ENCODE peak calls at places on chromosomes 12 and 14, in seven cellular contexts. E is IMR-90, N is body of pancreas, J is mammary epithelial cell, W is kidney epithelial cell, O is A673, P is stomach. C is an unnamed sample.

GRCh38 chr12:1853716-1854115 is 33.4 kb downstream of the LRTM2 start:
- DNase-seq in E (no peak), N (no peak), J (no peak), W (no peak), O (no peak), P (no peak), C (no peak)

GRCh38 chr12:51392556-51393237 is 1.5 kb upstream of the GALNT6 start:
- DNase-seq in E (no peak), N (peak; percentile 27), J (no peak), W (no peak), O (no peak), P (no peak), C (no peak)

GRCh38 chr14:30610719-30611388 is 11.3 kb upstream of the SCFD1 start:
- DNase-seq in E (peak; percentile 81), N (peak; percentile 77), J (peak; percentile 40), W (no peak), O (peak; percentile 72), P (peak; percentile 60), C (peak; percentile 78)

GRCh38 chr14:99753225-99754140 is 39.7 kb upstream of the EML1 start:
- DNase-seq in E (no peak), N (no peak), J (no peak), W (no peak), O (no peak), P (no peak), C (no peak)

GRCh38 chr14:104787736-104788532 is 7.6 kb downstream of the AKT1 start:
- DNase-seq in E (no peak), N (peak; percentile 55), J (no peak), W (no peak), O (no peak), P (no peak), C (no peak)

GRCh38 chr12:948238-948637 is 1.3 kb downstream of the RAD52 start:
- DNase-seq in E (no peak), N (no peak), J (no peak), W (no peak), O (no peak), P (peak; percentile 18), C (no peak)

GRCh38 chr12:117189725-117190209 is 503 bp downstream of the FBXO21 start:
- DNase-seq in E (peak; percentile 45), N (peak; percentile 28), J (peak; percentile 42), W (no peak), O (peak; percentile 56), P (peak; percentile 31), C (no peak)

GRCh38 chr14:102464846-102465341 is 44.7 kb downstream of the ANKRD9 start:
- DNase-seq in E (no peak), N (peak; percentile 50), J (no peak), W (no peak), O (no peak), P (peak; percentile 34), C (no peak)

GRCh38 chr12:66964629-66965028 is 285.8 kb upstream of the GRIP1 start:
- DNase-seq in E (no peak), N (no peak), J (peak; percentile 79), W (peak; percentile 23), O (no peak), P (no peak), C (no peak)

DNA sequence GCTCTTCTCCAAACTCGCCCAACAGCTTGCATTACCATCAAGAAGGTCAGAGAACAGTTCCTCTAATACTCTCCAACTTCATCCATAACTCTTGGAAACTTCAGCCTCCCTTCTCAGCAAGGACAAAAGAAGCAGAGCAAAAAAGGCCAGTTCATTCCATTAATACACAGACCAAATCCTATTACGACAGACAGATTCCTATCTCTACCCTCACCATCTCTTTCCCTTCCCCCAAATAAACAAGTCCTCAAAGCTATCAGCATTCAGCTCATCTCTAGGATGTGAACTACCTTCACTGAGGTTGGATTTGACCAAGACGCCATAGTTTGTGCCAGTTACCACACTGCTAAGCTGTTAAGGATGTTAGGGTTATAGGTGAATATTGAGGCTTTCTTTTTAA is 25.2 kb downstream of the SINHCAF start:
- DNase-seq in E (no peak), N (no peak), J (no peak), W (no peak), O (no peak), P (no peak), C (no peak)
- H3K36me3 ChIP-seq in E (peaks cover 17% of the 10 kb centered on the region), N (peaks cover 6% of the 10 kb centered on the region), J (peaks cover 10% of the 10 kb centered on the region), W (peaks cover 2% of the 10 kb centered on the region), O (peaks cover 34% of the 10 kb centered on the region), P (peaks cover 66% of the 10 kb centered on the region), C (peaks cover 10% of the 10 kb centered on the region)

DNA sequence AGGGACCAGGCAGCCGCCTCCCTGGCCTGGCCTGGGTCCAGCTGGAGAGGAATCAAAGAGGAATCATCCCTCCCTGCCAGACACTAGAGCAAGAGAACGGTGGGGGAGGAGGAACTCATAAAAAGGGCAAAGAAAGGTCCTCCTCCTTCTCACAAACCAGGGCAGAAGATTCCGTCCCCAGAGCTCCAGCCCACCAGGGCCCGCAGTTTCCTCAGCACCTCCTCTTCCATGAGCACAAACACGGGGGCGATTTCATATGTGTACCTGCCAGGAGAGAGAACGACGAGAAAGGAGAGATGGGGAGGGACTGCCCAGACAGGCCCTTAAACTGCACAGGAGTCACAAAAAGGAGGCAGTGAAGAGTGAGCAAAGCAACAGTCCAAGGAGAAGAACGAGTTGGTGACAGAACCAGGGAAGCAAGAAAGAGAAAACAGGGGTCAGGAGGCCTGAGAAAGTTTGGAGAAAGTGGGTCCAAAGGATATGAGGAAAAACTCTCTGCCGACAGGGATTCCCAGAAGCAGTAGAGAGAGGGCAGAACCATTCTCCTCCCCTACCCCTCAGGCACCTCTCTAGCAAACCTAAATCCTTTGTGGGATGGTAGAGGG is 8.7 kb upstream of the ZNF740 start:
- DNase-seq in E (no peak), N (no peak), J (no peak), W (no peak), O (peak; percentile 41), P (no peak), C (no peak)
- H3K27me3 ChIP-seq in E (no peaks in the 10 kb centered on the region), N (no peaks in the 10 kb centered on the region), J (no peaks in the 10 kb centered on the region), W (no peaks in the 10 kb centered on the region), O (no peaks in the 10 kb centered on the region), P (no peaks in the 10 kb centered on the region), C (no peaks in the 10 kb centered on the region)

DNA sequence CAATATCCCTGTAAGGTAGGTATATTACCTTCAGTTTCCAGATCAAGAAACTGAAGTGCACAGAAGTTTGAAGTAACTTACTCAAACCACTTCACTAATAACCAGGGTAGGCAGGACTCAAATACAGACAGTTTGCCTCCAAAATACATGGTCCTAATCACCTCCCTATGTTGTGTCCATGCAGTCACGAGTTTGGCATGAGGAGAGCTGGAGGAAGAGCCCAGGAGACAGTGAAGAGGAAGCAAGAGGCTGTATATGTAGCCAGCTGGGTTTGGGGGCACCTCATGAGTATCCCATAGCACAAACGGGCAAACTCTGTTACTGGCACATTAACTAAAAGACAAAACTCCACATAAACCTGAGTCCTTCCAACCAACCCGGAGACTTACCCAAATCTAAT is 79.2 kb downstream of the DUSP16 start:
- DNase-seq in E (no peak), N (no peak), J (no peak), W (no peak), O (no peak), P (no peak), C (no peak)
- H3K36me3 ChIP-seq in E (peaks cover 14% of the 10 kb centered on the region), N (peaks cover 5% of the 10 kb centered on the region), J (no peaks in the 10 kb centered on the region), W (no peaks in the 10 kb centered on the region), O (no peaks in the 10 kb centered on the region), P (peaks cover 74% of the 10 kb centered on the region), C (no peaks in the 10 kb centered on the region)

GRCh38 chr12:122139266-122139665 is 34.8 kb downstream of the IL31 start:
- DNase-seq in E (no peak), N (no peak), J (no peak), W (no peak), O (no peak), P (no peak), C (no peak)
- H3K27me3 ChIP-seq in E (no peaks in the 10 kb centered on the region), N (no peaks in the 10 kb centered on the region), J (no peaks in the 10 kb centered on the region), W (no peaks in the 10 kb centered on the region), O (no peaks in the 10 kb centered on the region), P (no peaks in the 10 kb centered on the region), C (no peaks in the 10 kb centered on the region)

GRCh38 chr12:53476769-53477209 is 22.5 kb downstream of the MAP3K12 start:
- DNase-seq in E (no peak), N (no peak), J (no peak), W (no peak), O (peak; percentile 77), P (no peak), C (no peak)

GRCh38 chr12:53472183-53472582 is 20.3 kb downstream of the PCBP2 start:
- DNase-seq in E (no peak), N (no peak), J (no peak), W (no peak), O (no peak), P (no peak), C (no peak)

GRCh38 chr12:53478865-53479264 is 20.4 kb downstream of the MAP3K12 start:
- DNase-seq in E (no peak), N (no peak), J (no peak), W (no peak), O (no peak), P (no peak), C (no peak)

GRCh38 chr12:53474077-53474476 is 22.2 kb downstream of the PCBP2 start:
- DNase-seq in E (no peak), N (no peak), J (no peak), W (no peak), O (no peak), P (no peak), C (no peak)

DNA sequence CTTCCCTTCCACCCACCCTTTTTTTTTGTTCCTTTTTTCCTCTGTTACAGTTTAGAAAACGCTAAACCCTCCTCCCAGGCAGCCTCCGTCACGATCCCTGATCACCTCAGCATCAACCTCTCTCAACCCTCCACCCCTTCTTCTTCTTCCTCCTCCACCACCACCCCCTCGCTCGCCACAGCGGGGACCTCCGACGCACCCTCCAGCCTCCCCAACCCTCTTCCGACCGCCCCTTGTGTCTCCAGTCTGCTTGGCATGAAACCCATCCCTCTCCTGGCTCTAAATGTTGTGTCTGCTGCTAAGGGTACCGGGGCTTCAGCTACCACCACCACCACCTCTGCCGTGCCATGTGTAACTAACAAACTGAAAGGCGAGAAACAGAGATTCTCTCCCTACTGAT is 22.9 kb downstream of the PCBP2 start:
- DNase-seq in E (no peak), N (no peak), J (no peak), W (no peak), O (no peak), P (no peak), C (no peak)
- H3K36me3 ChIP-seq in E (peaks cover 76% of the 10 kb centered on the region), N (peaks cover 28% of the 10 kb centered on the region), J (peaks cover 72% of the 10 kb centered on the region), W (no peaks in the 10 kb centered on the region), O (peaks cover 98% of the 10 kb centered on the region), P (peaks cover 100% of the 10 kb centered on the region), C (peaks cover 40% of the 10 kb centered on the region)